ENCODE peak calls at places on chromosome 12, in six cellular contexts. I is left lung, Q is progenitor cell of endocrine pancreas, P is KG1, F is HT1080, B is nephron progenitor cell. X is an unnamed sample.

GRCh38 chr12:52199294-52199920 is 7.6 kb upstream of the KRT80 start:
- DNase-seq in B (no peak), F (no peak), P (no peak), Q (no peak), I (peak), X (no peak)

GRCh38 chr12:108117163-108117849 is 11.8 kb upstream of the WSCD2 start:
- DNase-seq in I (no peak), F (peak), B (no peak), P (no peak), Q (no peak), X (peak)

GRCh38 chr12:47361389-47362031 is 281.8 kb upstream of the AMIGO2 start:
- DNase-seq in Q (no peak), I (no peak), P (no peak), F (no peak), B (no peak), X (peak)

GRCh38 chr12:13981296-13981962 is at the start of gene GRIN2B:
- DNase-seq in Q (no peak), P (no peak), F (no peak), I (peak), B (peak), X (no peak)

GRCh38 chr12:47590771-47591368 is 115.0 kb downstream of the RPAP3 start:
- DNase-seq in B (no peak), P (no peak), F (no peak), Q (no peak), I (no peak), X (no peak)

GRCh38 chr12:56119361-56119796 is 1.3 kb downstream of the ZC3H10 start:
- DNase-seq in Q (peak), I (no peak), F (peak), P (no peak), B (peak), X (peak)

GRCh38 chr12:103771466-103771865 is 69.6 kb downstream of the NT5DC3 start:
- DNase-seq in B (peak), P (no peak), I (peak), Q (peak), F (peak), X (peak)

GRCh38 chr12:117098071-117098360 is 1.2 kb downstream of the TESC start:
- DNase-seq in I (no peak), Q (no peak), B (no peak), P (no peak), F (no peak), X (no peak)